ENCODE peak calls at places on chromosomes 5 and 9, in ten cellular contexts. N, B, P, Y, C, U, Q, T, Z and R are unnamed samples.
A peak's percentile ranks its signal among the peaks of the same experiment; 100 is the strongest.

GRCh38 chr9:123712399-123712798 is 217.5 kb downstream of the DENND1A start:
- DNase-seq in P (no peak), Q (peak; percentile 51), B (no peak), U (no peak), Y (no peak), N (no peak), Z (no peak), C (no peak), T (no peak), R (no peak)

GRCh38 chr9:33130501-33130900 is 36.6 kb downstream of the B4GALT1 start:
- DNase-seq in Y (no peak), Q (peak; percentile 62), N (no peak), T (peak; percentile 42), B (no peak), C (no peak), P (no peak), U (peak; percentile 75), Z (no peak), R (no peak)

GRCh38 chr9:15915711-15916110 is 362.9 kb downstream of the CCDC171 start:
- DNase-seq in Q (peak; percentile 13), C (no peak), Z (no peak), Y (no peak), N (no peak), B (no peak), P (no peak), U (no peak), T (no peak), R (no peak)

GRCh38 chr9:114426046-114426948 is 38.5 kb upstream of the AKNA start:
- DNase-seq in T (no peak), Z (no peak), N (no peak), U (no peak), C (no peak), Y (no peak), P (no peak), Q (no peak), B (no peak), R (peak; percentile 19)

GRCh38 chr5:11130111-11130510 is 369.1 kb upstream of the DAP start:
- DNase-seq in Y (no peak), B (no peak), Q (no peak), T (no peak), C (no peak), N (no peak), Z (no peak), P (no peak), U (no peak), R (no peak)

GRCh38 chr5:59500014-59500413 is 393.5 kb downstream of the PDE4D start:
- DNase-seq in U (no peak), B (no peak), N (no peak), Y (no peak), T (no peak), Z (no peak), Q (no peak), P (no peak), C (no peak), R (no peak)

GRCh38 chr5:26791433-26791832 is 247.0 kb downstream of the CDH9 start:
- DNase-seq in Y (no peak), C (no peak), T (no peak), Q (no peak), Z (no peak), P (no peak), U (no peak), B (no peak), N (no peak), R (no peak)

GRCh38 chr9:98135938-98136337 is 16.9 kb upstream of the TRIM14 start:
- DNase-seq in B (no peak), Q (no peak), N (no peak), Z (no peak), C (no peak), Y (no peak), T (no peak), U (no peak), P (no peak), R (no peak)

GRCh38 chr5:129664336-129664937 is 83.5 kb upstream of the MINAR2 start:
- DNase-seq in B (peak; percentile 63), Z (no peak), C (peak; percentile 69), P (no peak), U (peak; percentile 61), Q (peak; percentile 65), N (no peak), T (peak; percentile 1), Y (no peak), R (peak; percentile 71)

GRCh38 chr5:53411388-53411787 is 69.0 kb upstream of the FST start:
- DNase-seq in Z (no peak), U (no peak), P (no peak), B (no peak), Y (no peak), C (no peak), T (no peak), Q (no peak), N (no peak), R (no peak)

GRCh38 chr5:142023836-142024235 is 11.0 kb upstream of the GNPDA1 start:
- DNase-seq in T (no peak), C (no peak), Y (no peak), B (no peak), N (no peak), U (no peak), Q (no peak), Z (no peak), P (no peak), R (no peak)

GRCh38 chr5:95241635-95242034 is 43.3 kb downstream of the MCTP1 start:
- DNase-seq in Y (no peak), U (peak; percentile 59), P (no peak), T (peak; percentile 9), B (no peak), Q (no peak), C (no peak), Z (no peak), N (no peak), R (no peak)

GRCh38 chr5:57824047-57824446 is 341.4 kb upstream of the ACTBL2 start:
- DNase-seq in B (no peak), Q (peak; percentile 62), T (no peak), N (no peak), C (no peak), Y (no peak), U (no peak), Z (no peak), P (no peak), R (no peak)

DNA sequence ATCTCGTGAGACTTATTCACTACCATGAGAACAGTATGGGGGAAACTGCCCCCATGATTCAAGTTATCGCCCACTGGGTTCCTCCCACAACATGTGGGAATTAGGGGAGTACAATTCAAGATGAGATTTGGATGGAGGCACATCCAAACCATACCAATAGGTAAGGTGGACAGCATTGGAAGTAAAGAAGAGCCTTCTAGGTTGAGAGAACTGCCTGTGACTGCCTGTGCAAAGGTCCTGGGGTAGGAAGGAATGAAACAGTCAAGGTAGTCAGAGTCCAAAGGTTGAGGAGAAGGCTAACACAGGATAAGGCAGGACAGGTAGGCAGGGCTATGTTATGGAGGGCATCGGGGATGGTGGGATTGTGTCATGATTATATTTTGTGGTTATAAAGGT is 6.0 kb downstream of the GDA start:
- DNase-seq in P (no peak), U (no peak), C (no peak), Y (no peak), B (no peak), Z (no peak), N (no peak), Q (no peak), T (no peak), R (no peak)
- H3K4me3 ChIP-seq in P (no peak overlapping the region), U (no peak overlapping the region), C (no peak overlapping the region), Y (no peak overlapping the region), B (no peak overlapping the region), Z (no peak overlapping the region), N (no peak overlapping the region), Q (no peak overlapping the region), T (no peak overlapping the region), R (no peak overlapping the region)

GRCh38 chr9:126758916-126759576 is 45.8 kb upstream of the ZBTB43 start:
- DNase-seq in C (no peak), T (no peak), P (no peak), B (no peak), U (no peak), Z (no peak), Q (no peak), Y (no peak), N (no peak), R (no peak)

GRCh38 chr9:126761274-126761673 is 43.6 kb upstream of the ZBTB43 start:
- DNase-seq in Z (no peak), P (no peak), Y (no peak), Q (no peak), B (no peak), C (no peak), T (no peak), U (no peak), N (no peak), R (no peak)

GRCh38 chr9:126763130-126763764 is 41.6 kb upstream of the ZBTB43 start:
- DNase-seq in Y (no peak), P (no peak), U (peak; percentile 19), T (no peak), C (no peak), Q (no peak), N (no peak), B (no peak), Z (no peak), R (peak; percentile 58)
- H3K4me3 ChIP-seq in Y (no peak overlapping the region), P (no peak overlapping the region), U (no peak overlapping the region), T (no peak overlapping the region), C (no peak overlapping the region), Q (no peak overlapping the region), N (no peak overlapping the region), B (no peak overlapping the region), Z (no peak overlapping the region), R (no peak overlapping the region)

DNA sequence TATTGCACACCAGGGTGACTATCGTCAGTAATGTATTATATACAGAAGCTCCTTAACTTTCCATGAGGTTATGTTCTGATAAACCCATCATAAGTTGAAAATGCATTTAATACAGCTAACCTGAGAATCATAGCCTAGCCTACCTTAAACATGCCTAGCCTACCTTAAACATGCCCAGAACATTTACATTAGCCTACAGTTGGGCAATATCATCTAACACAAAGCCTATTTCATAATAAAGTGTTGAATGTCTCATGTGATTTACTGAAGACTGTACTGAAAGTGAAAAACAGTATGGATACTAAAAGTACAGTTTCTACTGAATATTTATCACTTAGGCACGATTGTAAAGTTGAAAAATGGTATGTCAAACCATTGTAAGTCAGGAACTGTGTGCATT is 1.5 kb downstream of the GM2A start:
- DNase-seq in T (no peak), U (no peak), P (no peak), Q (no peak), C (no peak), Y (no peak), B (no peak), Z (no peak), N (no peak), R (no peak)
- H3K4me3 ChIP-seq in T (peak overlapping the region; percentile 89), U (peak overlapping the region; percentile 76), P (no peak overlapping the region), Q (no peak overlapping the region), C (no peak overlapping the region), Y (peak overlapping the region; percentile 93), B (no peak overlapping the region), Z (no peak overlapping the region), N (no peak overlapping the region), R (no peak overlapping the region)

DNA sequence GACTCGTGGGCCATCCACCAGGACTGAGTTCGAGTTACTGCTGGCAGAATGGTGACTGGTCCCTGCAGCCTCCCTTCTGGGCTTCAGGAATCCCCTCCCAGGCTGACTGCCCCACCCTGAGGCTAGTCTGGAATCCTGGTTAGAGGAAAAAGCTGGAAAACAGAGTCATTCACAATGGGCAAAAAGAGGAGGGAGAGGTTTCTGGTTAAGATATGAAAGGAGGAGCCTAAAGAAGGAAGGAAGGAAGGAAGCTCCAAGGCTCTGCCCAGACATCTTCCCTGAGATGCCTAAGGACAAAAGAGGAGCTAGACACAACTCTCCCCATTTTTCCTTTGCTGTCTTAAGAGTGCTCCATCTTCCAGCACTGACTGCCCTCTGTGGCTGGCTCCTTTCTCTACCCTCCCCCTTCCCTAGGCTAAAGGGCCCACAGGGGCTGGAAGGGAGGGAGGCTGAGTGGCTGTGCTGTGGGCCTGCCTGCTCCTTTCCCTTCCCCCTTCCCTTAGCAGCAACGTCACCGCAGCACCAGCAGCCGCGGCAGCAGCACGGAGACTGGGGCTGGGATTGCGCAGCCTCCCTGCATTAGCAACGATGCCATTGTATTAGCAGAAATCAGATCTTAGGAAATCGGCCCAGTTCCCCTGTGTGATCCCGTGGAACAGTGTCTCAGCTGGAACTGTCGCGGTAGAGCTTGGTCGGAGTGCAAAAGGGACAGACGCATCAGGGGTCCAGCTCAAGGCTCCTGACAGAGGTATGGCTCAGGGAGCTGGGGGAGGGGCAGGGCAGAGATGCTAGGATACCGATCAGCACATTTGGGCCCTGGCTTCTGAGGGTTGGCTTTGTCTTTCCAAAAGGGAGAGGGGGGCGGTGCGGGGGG is 48.7 kb downstream of the RUSC2 start:
- DNase-seq in Z (peak; percentile 57), U (no peak), C (no peak), Y (peak; percentile 76), T (no peak), Q (peak; percentile 81), B (peak; percentile 61), P (peak; percentile 73), N (peak; percentile 84), R (no peak)
- H3K4me3 ChIP-seq in Z (peak overlapping the region; percentile 70), U (no peak overlapping the region), C (no peak overlapping the region), Y (peak overlapping the region; percentile 66), T (no peak overlapping the region), Q (peak overlapping the region; percentile 56), B (peak overlapping the region; percentile 35), P (peak overlapping the region; percentile 52), N (peak overlapping the region; percentile 38), R (no peak overlapping the region)